ENCODE peak calls at places on chromosomes 16 and 17, in nine cellular contexts. One of them, this sample, is unnamed.

GRCh38 chr17:42754782-42755181 is 6.2 kb upstream of the RAMP2 start:
- DNase-seq in anterior cingulate cortex: no peak
- DNase-seq in aorta: peak
- DNase-seq in NAMALWA: no peak
- DNase-seq in GM19239: no peak
- DNase-seq in amniotic stem cell: no peak
- DNase-seq in stimulated activated CD4-positive, alpha-beta T cell treated with anti-CD3 and anti-CD28 coated beads, Interleukin-4, amount 100 ng/mL, for 1 hour: no peak
- DNase-seq in A172: peak
- DNase-seq in HEK293T: no peak
- DNase-seq in this sample: no peak

GRCh38 chr17:75828051-75828400 is 16.2 kb downstream of the UNC13D start:
- DNase-seq in NAMALWA: no peak
- DNase-seq in stimulated activated CD4-positive, alpha-beta T cell treated with anti-CD3 and anti-CD28 coated beads, Interleukin-4, amount 100 ng/mL, for 1 hour: no peak
- DNase-seq in aorta: no peak
- DNase-seq in HEK293T: no peak
- DNase-seq in A172: no peak
- DNase-seq in GM19239: no peak
- DNase-seq in anterior cingulate cortex: no peak
- DNase-seq in amniotic stem cell: no peak
- DNase-seq in this sample: no peak

GRCh38 chr17:57295526-57296023 is 39.3 kb downstream of the MSI2 start:
- DNase-seq in anterior cingulate cortex: no peak
- DNase-seq in aorta: no peak
- DNase-seq in stimulated activated CD4-positive, alpha-beta T cell treated with anti-CD3 and anti-CD28 coated beads, Interleukin-4, amount 100 ng/mL, for 1 hour: no peak
- DNase-seq in amniotic stem cell: no peak
- DNase-seq in NAMALWA: no peak
- DNase-seq in A172: peak
- DNase-seq in HEK293T: no peak
- DNase-seq in GM19239: no peak
- DNase-seq in this sample: no peak

GRCh38 chr17:7851438-7852261 is 3.2 kb upstream of the TMEM88 start:
- DNase-seq in GM19239: peak
- DNase-seq in stimulated activated CD4-positive, alpha-beta T cell treated with anti-CD3 and anti-CD28 coated beads, Interleukin-4, amount 100 ng/mL, for 1 hour: peak
- DNase-seq in NAMALWA: peak
- DNase-seq in A172: peak
- DNase-seq in aorta: peak
- DNase-seq in HEK293T: peak
- DNase-seq in anterior cingulate cortex: peak
- DNase-seq in amniotic stem cell: peak
- DNase-seq in this sample: peak

GRCh38 chr16:740764-741505 is at the start of gene CIAO3:
- DNase-seq in NAMALWA: peak
- DNase-seq in GM19239: peak
- DNase-seq in HEK293T: peak
- DNase-seq in anterior cingulate cortex: peak
- DNase-seq in amniotic stem cell: peak
- DNase-seq in aorta: peak
- DNase-seq in stimulated activated CD4-positive, alpha-beta T cell treated with anti-CD3 and anti-CD28 coated beads, Interleukin-4, amount 100 ng/mL, for 1 hour: peak
- DNase-seq in A172: peak
- DNase-seq in this sample: peak

GRCh38 chr17:39648876-39649430 is 12.0 kb downstream of the STARD3 start:
- DNase-seq in GM19239: no peak
- DNase-seq in A172: no peak
- DNase-seq in amniotic stem cell: no peak
- DNase-seq in anterior cingulate cortex: no peak
- DNase-seq in HEK293T: no peak
- DNase-seq in NAMALWA: no peak
- DNase-seq in stimulated activated CD4-positive, alpha-beta T cell treated with anti-CD3 and anti-CD28 coated beads, Interleukin-4, amount 100 ng/mL, for 1 hour: no peak
- DNase-seq in aorta: no peak
- DNase-seq in this sample: no peak

GRCh38 chr16:10728488-10728887 is 15.2 kb upstream of the NUBP1 start:
- DNase-seq in A172: no peak
- DNase-seq in aorta: no peak
- DNase-seq in GM19239: no peak
- DNase-seq in stimulated activated CD4-positive, alpha-beta T cell treated with anti-CD3 and anti-CD28 coated beads, Interleukin-4, amount 100 ng/mL, for 1 hour: no peak
- DNase-seq in HEK293T: no peak
- DNase-seq in amniotic stem cell: no peak
- DNase-seq in NAMALWA: no peak
- DNase-seq in anterior cingulate cortex: no peak
- DNase-seq in this sample: no peak

GRCh38 chr16:48499822-48500440 is 110.0 kb downstream of the N4BP1 start:
- DNase-seq in stimulated activated CD4-positive, alpha-beta T cell treated with anti-CD3 and anti-CD28 coated beads, Interleukin-4, amount 100 ng/mL, for 1 hour: no peak
- DNase-seq in GM19239: no peak
- DNase-seq in amniotic stem cell: peak
- DNase-seq in aorta: peak
- DNase-seq in HEK293T: no peak
- DNase-seq in anterior cingulate cortex: no peak
- DNase-seq in A172: peak
- DNase-seq in NAMALWA: no peak
- DNase-seq in this sample: peak

GRCh38 chr16:67115649-67116048 is 5.9 kb downstream of the PHAF1 start:
- DNase-seq in amniotic stem cell: peak
- DNase-seq in NAMALWA: no peak
- DNase-seq in aorta: no peak
- DNase-seq in A172: peak
- DNase-seq in HEK293T: no peak
- DNase-seq in GM19239: no peak
- DNase-seq in stimulated activated CD4-positive, alpha-beta T cell treated with anti-CD3 and anti-CD28 coated beads, Interleukin-4, amount 100 ng/mL, for 1 hour: no peak
- DNase-seq in anterior cingulate cortex: no peak
- DNase-seq in this sample: no peak

GRCh38 chr16:85391769-85392583 is 221.1 kb upstream of the GSE1 start:
- DNase-seq in GM19239: no peak
- DNase-seq in aorta: no peak
- DNase-seq in stimulated activated CD4-positive, alpha-beta T cell treated with anti-CD3 and anti-CD28 coated beads, Interleukin-4, amount 100 ng/mL, for 1 hour: no peak
- DNase-seq in HEK293T: no peak
- DNase-seq in NAMALWA: no peak
- DNase-seq in A172: no peak
- DNase-seq in amniotic stem cell: no peak
- DNase-seq in anterior cingulate cortex: no peak
- DNase-seq in this sample: no peak

This sample was measured in Ammon's horn.